ENCODE peak calls at places on chromosome 12, in six cellular contexts. P is tibial nerve, G is nephron progenitor cell, S is ascending aorta, N is mesothelial cell of epicardium, A is cardiac muscle cell. R is an unnamed sample.

GRCh38 chr12:96143392-96143791 is 50.8 kb upstream of the ELK3 start:
- DNase-seq in P (no peak), G (no peak), S (no peak), N (no peak), A (no peak), R (no peak)

GRCh38 chr12:58804749-58805148 is 115.6 kb downstream of the LRIG3 start:
- DNase-seq in P (no peak), G (no peak), S (no peak), N (no peak), A (no peak), R (no peak)

GRCh38 chr12:69994593-69995222 is 169.7 kb downstream of the MYRFL start:
- DNase-seq in P (no peak), G (no peak), S (no peak), N (no peak), A (peak), R (no peak)

GRCh38 chr12:5000658-5001390 is 42.9 kb upstream of the KCNA5 start:
- DNase-seq in P (no peak), G (no peak), S (no peak), N (no peak), A (no peak), R (no peak)

GRCh38 chr12:68762691-68763090 is 16.7 kb downstream of the SLC35E3 start:
- DNase-seq in P (no peak), G (no peak), S (no peak), N (no peak), A (no peak), R (no peak)

GRCh38 chr12:46382425-46382973 is 9.9 kb upstream of the SLC38A2 start:
- DNase-seq in P (no peak), G (no peak), S (peak), N (no peak), A (no peak), R (no peak)

GRCh38 chr12:127774828-127775227 is 492.1 kb upstream of the TMEM132C start:
- DNase-seq in P (no peak), G (no peak), S (no peak), N (no peak), A (no peak), R (no peak)

GRCh38 chr12:56687225-56688128 is 607 bp downstream of the PTGES3 start:
- DNase-seq in P (peak), G (peak), S (peak), N (peak), A (peak), R (no peak)

GRCh38 chr12:132356686-132357622 is 27.6 kb upstream of the GALNT9 start:
- DNase-seq in P (no peak), G (no peak), S (no peak), N (no peak), A (peak), R (no peak)

GRCh38 chr12:78725951-78726550 is 138.5 kb upstream of the SYT1 start:
- DNase-seq in P (no peak), G (no peak), S (no peak), N (no peak), A (no peak), R (no peak)

GRCh38 chr12:6328945-6329692 is 12.8 kb downstream of the TNFRSF1A start:
- DNase-seq in P (no peak), G (no peak), S (no peak), N (no peak), A (no peak), R (no peak)

GRCh38 chr12:89932950-89933349 is 224.3 kb upstream of the ATP2B1 start:
- DNase-seq in P (no peak), G (no peak), S (no peak), N (no peak), A (no peak), R (no peak)

GRCh38 chr12:8970432-8970831 is 18.9 kb upstream of the KLRG1 start:
- DNase-seq in P (no peak), G (no peak), S (no peak), N (no peak), A (no peak), R (no peak)

DNA sequence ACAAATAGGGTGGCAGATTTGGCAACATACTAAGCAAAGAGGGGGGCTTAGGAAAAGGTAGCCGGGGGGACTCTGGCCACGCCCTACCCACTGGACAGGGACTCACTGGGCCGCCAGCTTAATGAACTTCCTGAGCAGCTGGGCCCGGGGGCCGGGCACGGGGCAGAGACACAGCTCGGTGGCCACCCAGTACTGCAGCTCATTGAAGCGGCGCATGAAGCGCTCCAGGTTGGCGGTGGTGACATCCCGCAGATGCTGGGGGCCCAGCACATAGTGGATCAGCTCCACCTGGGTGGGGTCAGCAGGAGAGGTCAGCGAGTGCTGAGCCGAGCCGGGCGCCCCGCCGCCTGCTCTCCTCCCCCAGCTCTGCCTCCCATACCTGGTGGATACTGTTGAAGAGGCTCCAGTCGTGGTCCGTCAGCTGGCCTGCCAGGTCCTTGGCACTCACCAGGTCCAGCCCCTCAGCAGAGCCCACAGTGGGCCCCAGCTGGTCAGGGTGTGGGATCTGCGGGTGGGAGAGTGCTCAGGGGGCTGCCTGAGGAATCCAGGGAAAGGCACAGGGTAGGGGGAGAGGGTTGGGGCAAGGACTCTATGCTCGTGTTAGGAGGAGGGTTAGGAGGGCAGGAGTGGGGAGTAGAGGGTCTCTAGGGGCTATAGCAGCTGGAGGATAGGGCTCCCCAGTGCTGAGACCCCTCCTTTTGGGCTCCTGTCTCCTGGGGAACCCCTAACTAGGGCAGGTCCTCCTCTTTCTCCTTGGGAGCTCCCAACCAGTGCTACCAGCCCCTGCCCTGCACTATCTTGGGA is 15.4 kb upstream of the ENDOU start:
- DNase-seq in P (no peak), G (no peak), S (no peak), N (no peak), A (no peak), R (no peak)
- TF ChIP-seq CTCF in P (no peak), G (no peak), S (no peak), N (no peak), A (no peak), R (no peak)

GRCh38 chr12:100738086-100738485 is 56.5 kb upstream of the ANO4 start:
- DNase-seq in P (no peak), G (no peak), S (no peak), N (no peak), A (no peak), R (no peak)

GRCh38 chr12:100737168-100737567 is 57.4 kb upstream of the ANO4 start:
- DNase-seq in P (no peak), G (no peak), S (no peak), N (no peak), A (no peak), R (no peak)

DNA sequence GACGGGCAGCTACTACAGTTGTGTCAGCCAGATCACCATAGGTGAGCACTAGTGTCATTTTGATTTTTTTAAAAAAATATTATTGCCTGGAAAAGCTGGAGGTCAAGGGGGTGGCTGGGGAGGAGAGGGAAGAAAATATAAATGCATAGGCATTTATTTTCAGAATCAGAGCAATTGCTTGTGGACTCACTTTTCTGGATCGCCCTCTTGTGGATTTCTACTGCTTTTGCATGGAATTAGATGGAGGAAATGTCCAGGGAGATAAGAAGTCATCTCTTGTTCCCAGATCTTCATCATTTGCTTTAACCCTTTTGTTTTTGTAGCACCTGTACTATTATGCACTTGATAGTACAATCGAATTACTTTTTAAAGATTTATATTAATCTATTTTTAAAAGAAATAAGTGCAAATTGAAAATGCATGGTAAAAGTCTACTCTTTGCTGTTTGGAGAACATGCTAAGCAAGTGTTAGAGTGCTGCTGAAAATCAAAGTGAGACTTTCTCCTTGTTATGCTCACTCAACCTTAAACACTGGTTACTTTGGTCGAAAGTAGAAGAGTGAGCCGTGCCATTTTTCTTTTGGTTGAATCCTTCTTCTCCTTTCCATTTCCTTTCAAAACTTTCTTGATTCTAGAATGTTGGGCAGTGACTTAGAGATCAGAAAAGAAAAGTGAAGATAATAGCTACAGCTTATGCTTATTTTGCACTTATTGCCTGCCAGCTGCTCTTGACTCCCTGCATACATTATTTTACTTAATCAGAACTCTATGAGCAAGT is 60.6 kb upstream of the ANO4 start:
- DNase-seq in P (no peak), G (no peak), S (no peak), N (no peak), A (peak), R (no peak)
- TF ChIP-seq CTCF in P (peak), G (peak), S (peak), N (peak), A (peak), R (peak)

GRCh38 chr12:125332900-125333299 is 267.7 kb downstream of the AACS start:
- DNase-seq in P (no peak), G (no peak), S (no peak), N (no peak), A (no peak), R (no peak)
- TF ChIP-seq CTCF in P (no peak), G (no peak), S (no peak), N (peak), A (peak), R (no peak)

DNA sequence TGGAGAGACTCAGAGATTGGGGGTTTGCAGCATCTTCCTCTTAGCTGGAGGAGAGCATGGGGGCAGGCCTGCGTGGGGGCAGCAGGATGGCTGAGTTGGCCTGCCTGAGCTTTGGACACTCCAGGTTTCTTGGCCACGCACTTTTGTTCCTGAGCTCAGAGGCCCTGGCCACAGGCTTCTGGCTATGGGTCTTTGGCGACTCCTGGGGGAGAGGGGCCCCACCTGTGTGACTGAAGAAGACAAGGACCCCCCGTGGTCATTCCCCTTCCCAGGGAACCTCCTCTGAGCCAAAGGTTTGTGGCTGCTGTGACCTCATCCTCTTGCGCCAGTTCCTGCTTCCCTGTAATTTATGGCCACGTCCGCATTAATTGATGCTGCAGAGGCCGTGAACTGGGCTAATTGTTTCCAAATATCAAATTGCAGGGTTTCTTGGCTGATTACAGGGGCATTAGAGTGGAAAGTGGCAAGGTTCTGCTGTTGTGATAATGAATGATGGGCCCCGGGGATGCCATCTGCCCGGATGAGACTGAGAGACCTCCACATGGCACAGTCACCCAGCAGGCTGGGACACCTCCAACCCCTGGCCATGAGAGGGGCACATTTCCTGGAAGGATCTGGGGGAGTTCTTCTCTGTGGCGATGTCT is 27.6 kb upstream of the NOS1 start:
- DNase-seq in P (no peak), G (peak), S (no peak), N (no peak), A (no peak), R (no peak)
- TF ChIP-seq CTCF in P (no peak), G (no peak), S (no peak), N (no peak), A (no peak), R (no peak)

DNA sequence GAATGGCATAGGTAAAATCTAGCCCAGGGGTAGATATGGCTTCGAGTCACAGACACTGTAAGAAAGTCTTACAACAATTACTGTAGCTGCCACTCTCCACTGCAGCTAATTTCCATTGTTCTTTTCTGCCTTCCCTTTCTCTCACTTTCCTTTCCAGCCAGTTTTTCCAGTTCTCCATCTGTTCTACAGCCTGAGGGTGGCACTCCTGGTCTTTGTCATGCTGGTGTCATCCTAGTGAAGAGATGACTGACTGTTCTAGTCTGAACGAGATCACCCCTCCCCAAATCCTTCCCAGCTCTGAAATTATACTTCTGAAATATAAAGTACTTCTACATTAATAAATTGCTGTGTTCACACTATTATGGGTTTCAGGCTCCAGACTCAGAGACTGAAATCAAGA is 74.2 kb upstream of the CSRP2 start:
- DNase-seq in P (no peak), G (no peak), S (no peak), N (no peak), A (no peak), R (no peak)
- TF ChIP-seq CTCF in P (no peak), G (no peak), S (no peak), N (no peak), A (no peak), R (peak)

GRCh38 chr12:120737557-120738251 is 12.1 kb downstream of the ACADS start:
- DNase-seq in P (no peak), G (peak), S (no peak), N (no peak), A (no peak), R (no peak)
- TF ChIP-seq CTCF in P (no peak), G (peak), S (no peak), N (no peak), A (peak), R (peak)

GRCh38 chr12:81221681-81222080 is 143.8 kb downstream of the ACSS3 start:
- DNase-seq in P (no peak), G (no peak), S (no peak), N (no peak), A (no peak), R (no peak)

GRCh38 chr12:81224626-81225025 is 146.7 kb downstream of the ACSS3 start:
- DNase-seq in P (no peak), G (no peak), S (no peak), N (no peak), A (no peak), R (no peak)

DNA sequence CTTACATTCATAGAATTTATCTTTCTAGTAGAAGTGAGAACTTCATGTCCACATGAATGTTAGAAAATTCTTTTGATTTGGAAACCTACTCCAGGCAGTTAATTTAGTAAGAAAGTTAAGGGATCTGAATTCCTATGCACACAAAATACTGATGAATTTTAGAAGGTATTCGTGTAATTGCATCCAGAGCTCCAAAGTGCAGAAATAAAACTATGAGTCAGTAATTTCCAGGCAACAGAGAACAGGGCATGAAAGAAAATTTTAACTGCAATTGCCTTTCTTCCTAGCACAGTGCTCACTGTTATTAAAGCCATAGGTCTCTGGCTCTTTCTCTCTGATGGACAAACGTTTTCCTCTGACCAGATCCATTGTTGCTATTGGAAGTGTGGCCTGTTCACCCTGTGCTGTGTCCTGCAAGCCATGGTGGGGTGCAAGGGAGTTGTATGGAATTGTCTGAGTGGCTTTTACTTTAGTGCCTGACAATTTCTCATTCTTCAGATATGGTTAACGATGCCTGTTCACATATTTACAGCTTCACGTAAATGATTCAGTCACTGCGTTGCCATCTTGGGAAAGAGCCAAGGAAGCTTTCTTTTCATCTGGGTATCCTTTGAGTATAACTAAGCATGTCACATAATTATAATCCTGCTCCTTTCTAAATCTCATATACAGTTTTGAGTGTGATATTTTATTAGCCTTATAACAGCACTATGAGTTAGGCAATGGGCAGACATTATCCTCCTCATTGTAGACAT is 145.1 kb downstream of the ACSS3 start:
- DNase-seq in P (no peak), G (no peak), S (no peak), N (no peak), A (no peak), R (no peak)
- TF ChIP-seq CTCF in P (no peak), G (no peak), S (no peak), N (no peak), A (no peak), R (no peak)